ENCODE peak calls at places on chromosomes 13 and 19, in five cellular contexts. S, I, X, T and N are unnamed samples.

GRCh38 chr13:75769141-75769905 is 133.2 kb downstream of the LMO7 start:
- DNase-seq in S (no peak), I (no peak), X (no peak), T (no peak), N (no peak)

GRCh38 chr13:85080726-85081125 is 718.5 kb downstream of the SLITRK6 start:
- DNase-seq in S (no peak), I (no peak), X (no peak), T (no peak), N (peak)

GRCh38 chr19:33861950-33862349 is 65.3 kb downstream of the KCTD15 start:
- DNase-seq in S (no peak), I (no peak), X (no peak), T (no peak), N (no peak)

GRCh38 chr19:49145485-49146407 is 9.4 kb downstream of the HRC start:
- DNase-seq in S (peak), I (peak), X (peak), T (peak), N (peak)

GRCh38 chr19:42528354-42529247 is at the start of gene CEACAM1:
- DNase-seq in S (no peak), I (no peak), X (peak), T (no peak), N (peak)

GRCh38 chr13:26971990-26972888 is 199.4 kb downstream of the USP12 start:
- DNase-seq in S (peak), I (peak), X (peak), T (peak), N (peak)

GRCh38 chr13:80048030-80048429 is 292.9 kb downstream of the SPRY2 start:
- DNase-seq in S (no peak), I (peak), X (no peak), T (no peak), N (no peak)

GRCh38 chr13:99617474-99618255 is 116.4 kb downstream of the TM9SF2 start:
- DNase-seq in S (peak), I (peak), X (peak), T (peak), N (peak)

GRCh38 chr19:3140667-3141038 is 4.8 kb downstream of the GNA15 start:
- DNase-seq in S (no peak), I (no peak), X (no peak), T (no peak), N (no peak)

DNA sequence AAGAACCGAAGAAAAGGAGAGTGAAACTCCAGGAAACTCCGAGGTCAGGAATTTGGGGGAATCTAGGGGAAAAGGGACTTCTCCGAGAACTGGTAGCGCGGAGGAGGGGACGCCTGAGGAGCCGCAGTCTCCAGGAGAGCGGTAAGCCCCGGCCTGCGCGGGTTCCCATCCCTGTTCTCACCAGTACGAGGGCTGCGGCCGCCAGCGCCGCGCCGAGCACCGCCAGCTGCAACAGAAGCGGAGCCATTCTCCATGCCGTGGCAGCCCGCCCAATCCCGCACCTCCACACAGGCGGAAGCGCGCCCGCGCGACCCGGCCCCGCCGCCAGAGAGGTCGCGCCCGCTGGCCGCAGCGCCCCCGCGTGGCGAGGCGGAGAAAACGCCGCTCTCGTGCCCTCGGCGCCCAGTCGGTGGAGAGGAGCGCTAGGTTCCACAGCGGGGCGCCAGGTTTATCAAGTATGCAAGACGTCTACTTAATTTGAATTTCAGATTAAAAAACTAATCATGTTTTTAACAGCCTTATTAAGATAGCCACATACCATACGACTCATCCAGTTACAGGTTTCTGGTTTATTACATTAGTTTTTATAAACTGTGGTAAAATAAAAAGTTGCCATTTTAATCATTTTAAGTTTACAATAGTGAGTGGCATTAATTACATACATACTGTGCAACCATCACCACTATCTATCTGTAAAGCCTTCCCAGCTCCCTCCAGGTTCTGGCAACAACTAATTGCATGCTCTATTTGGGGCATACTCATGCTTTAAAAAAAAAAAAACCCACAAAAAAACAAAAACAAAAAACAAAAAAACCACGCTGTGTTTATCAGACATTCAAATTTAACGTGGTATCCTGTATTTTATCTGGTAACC is at the start of gene ALG5:
- DNase-seq in S (peak), I (peak), X (peak), T (peak), N (peak)
- H2BK12ac ChIP-seq in S (no peak), I (no peak), X (peak), T (no peak), N (no peak)

GRCh38 chr13:105167385-105167784 is 1368.1 kb downstream of the EFNB2 start:
- DNase-seq in S (no peak), I (no peak), X (no peak), T (no peak), N (peak)

GRCh38 chr13:105165449-105166125 is 1369.9 kb downstream of the EFNB2 start:
- DNase-seq in S (no peak), I (no peak), X (no peak), T (no peak), N (no peak)

GRCh38 chr13:105168295-105168694 is 1367.2 kb downstream of the EFNB2 start:
- DNase-seq in S (no peak), I (no peak), X (no peak), T (no peak), N (no peak)

GRCh38 chr13:105170438-105170837 is 1365.0 kb downstream of the EFNB2 start:
- DNase-seq in S (no peak), I (no peak), X (no peak), T (no peak), N (no peak)
- H3K4ac ChIP-seq in S (no peak), I (no peak), X (no peak), T (no peak), N (no peak)

DNA sequence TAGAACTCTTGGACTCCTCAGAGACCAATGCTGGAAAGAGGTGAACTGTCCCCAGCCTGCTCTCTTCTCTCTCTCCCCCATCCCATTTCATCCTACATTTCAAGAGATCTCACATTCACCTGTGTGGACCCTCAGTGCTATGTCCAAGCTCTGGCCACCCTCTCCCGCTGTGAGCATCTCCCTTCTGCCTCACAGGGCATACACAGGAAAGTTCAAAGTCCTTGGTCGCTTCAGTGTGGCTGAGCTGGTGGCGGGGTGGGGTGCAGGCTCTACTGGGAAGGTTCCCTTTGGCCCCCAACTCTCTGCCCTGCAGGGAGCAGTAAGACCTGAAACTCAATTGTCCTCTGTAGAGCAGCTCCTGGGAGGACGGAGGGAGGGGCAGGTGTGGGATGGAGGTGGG is 27.0 kb downstream of the SPTBN4 start:
- DNase-seq in S (no peak), I (no peak), X (no peak), T (no peak), N (no peak)
- H2BK12ac ChIP-seq in S (no peak), I (no peak), X (no peak), T (no peak), N (no peak)

DNA sequence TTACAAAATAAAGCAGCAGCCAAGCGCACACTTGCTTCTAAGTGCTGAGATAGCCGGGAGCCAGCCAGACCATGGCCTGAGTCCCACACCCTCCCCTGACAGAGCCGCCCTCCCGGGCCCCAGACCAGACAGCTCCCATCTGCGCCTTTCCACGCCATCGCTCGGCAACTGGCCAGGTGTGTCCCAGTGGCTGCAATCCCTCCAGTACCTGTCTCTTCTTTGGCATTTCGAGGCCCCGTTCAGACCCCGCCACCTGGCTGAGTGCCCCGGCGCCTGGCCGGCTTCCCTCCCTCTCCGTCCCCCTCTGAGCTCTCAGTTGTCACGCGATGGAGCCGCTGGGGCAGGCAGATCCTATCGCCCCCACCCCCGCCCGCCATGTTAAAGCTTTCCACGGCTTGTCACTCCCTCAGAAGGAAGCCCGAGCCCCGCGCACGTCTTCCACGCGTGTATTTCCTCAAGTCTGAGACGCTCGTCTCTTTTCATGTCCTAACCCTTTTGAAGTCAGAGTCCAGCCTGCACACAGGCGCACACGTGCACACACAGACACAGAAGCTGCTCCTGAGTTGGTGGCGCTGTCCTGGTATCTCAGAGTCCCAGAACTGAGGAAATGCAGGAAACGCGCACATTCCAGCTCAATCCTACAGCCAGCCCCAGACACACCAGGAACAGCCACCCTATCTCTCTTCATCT is 7.9 kb downstream of the MLLT1 start:
- DNase-seq in S (peak), I (peak), X (no peak), T (no peak), N (no peak)
- H3K4ac ChIP-seq in S (no peak), I (peak), X (no peak), T (no peak), N (peak)

GRCh38 chr13:43981091-43981490 is 101.4 kb downstream of the LACC1 start:
- DNase-seq in S (peak), I (no peak), X (peak), T (no peak), N (peak)

GRCh38 chr13:43979492-43979891 is 99.8 kb downstream of the LACC1 start:
- DNase-seq in S (no peak), I (no peak), X (no peak), T (no peak), N (no peak)

GRCh38 chr13:43981512-43982301 is 102.0 kb downstream of the LACC1 start:
- DNase-seq in S (no peak), I (no peak), X (no peak), T (no peak), N (no peak)

GRCh38 chr13:43977911-43978310 is 98.2 kb downstream of the LACC1 start:
- DNase-seq in S (no peak), I (no peak), X (no peak), T (no peak), N (no peak)

GRCh38 chr13:43978688-43979087 is 99.0 kb downstream of the LACC1 start:
- DNase-seq in S (no peak), I (no peak), X (no peak), T (no peak), N (no peak)
- H2BK12ac ChIP-seq in S (no peak), I (no peak), X (no peak), T (no peak), N (no peak)

GRCh38 chr19:45444318-45445041 is 20.8 kb upstream of the ERCC1 start:
- DNase-seq in S (peak), I (peak), X (peak), T (peak), N (peak)

GRCh38 chr19:45442927-45443461 is 19.3 kb upstream of the ERCC1 start:
- DNase-seq in S (peak), I (peak), X (peak), T (no peak), N (peak)

GRCh38 chr19:45445139-45445538 is 21.4 kb upstream of the ERCC1 start:
- DNase-seq in S (no peak), I (no peak), X (no peak), T (no peak), N (no peak)

GRCh38 chr19:45442408-45442926 is 18.8 kb upstream of the ERCC1 start:
- DNase-seq in S (no peak), I (no peak), X (no peak), T (no peak), N (no peak)

GRCh38 chr19:45443462-45444317 is 20.0 kb upstream of the ERCC1 start:
- DNase-seq in S (peak), I (peak), X (peak), T (peak), N (peak)
- H3K4ac ChIP-seq in S (peak), I (peak), X (no peak), T (peak), N (peak)

DNA sequence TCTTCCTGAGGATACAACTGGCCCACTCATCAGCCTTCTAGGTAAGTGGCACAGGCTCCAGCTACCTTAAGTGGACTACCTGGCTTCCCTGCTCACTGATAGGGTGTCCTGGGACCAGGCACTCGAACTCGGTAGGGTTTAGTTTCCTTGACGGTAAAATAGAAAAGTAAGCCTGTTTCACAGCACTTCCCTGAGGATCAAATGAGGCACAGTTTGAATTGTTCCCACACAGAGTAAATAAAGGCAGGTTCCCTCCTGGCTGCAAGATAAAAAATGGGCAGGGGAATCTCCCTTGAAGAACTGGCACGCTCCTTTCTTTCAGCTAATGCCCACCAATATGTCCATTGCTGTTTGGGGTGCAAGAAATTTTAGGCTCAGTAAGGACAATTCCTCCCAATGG is 1.1 kb upstream of the FAM124A start:
- DNase-seq in S (no peak), I (no peak), X (peak), T (no peak), N (no peak)
- H2BK12ac ChIP-seq in S (no peak), I (no peak), X (peak), T (no peak), N (no peak)